ENCODE peak calls at places on chromosomes 2 and 18, in six cellular contexts. E, W, L, O, Z and U are unnamed samples.

GRCh38 chr18:6729247-6730091 is at the start of gene ARHGAP28:
- DNase-seq in E (peak), W (peak), L (peak), O (peak), Z (no peak), U (no peak)

GRCh38 chr2:238019962-238020361 is 40.8 kb upstream of the SCLY start:
- DNase-seq in E (no peak), W (no peak), L (no peak), O (no peak), Z (no peak), U (no peak)

GRCh38 chr2:80420530-80421208 is 116.1 kb upstream of the LRRTM1 start:
- DNase-seq in E (no peak), W (no peak), L (no peak), O (no peak), Z (no peak), U (no peak)

GRCh38 chr2:163044116-163044515 is 205.5 kb upstream of the KCNH7 start:
- DNase-seq in E (no peak), W (no peak), L (no peak), O (no peak), Z (no peak), U (no peak)

GRCh38 chr2:28346587-28346986 is 46.1 kb upstream of the FOSL2 start:
- DNase-seq in E (peak), W (peak), L (peak), O (no peak), Z (no peak), U (no peak)

GRCh38 chr2:226132632-226133215 is 666.9 kb downstream of the IRS1 start:
- DNase-seq in E (no peak), W (no peak), L (no peak), O (no peak), Z (no peak), U (no peak)

GRCh38 chr2:100674671-100675070 is 111.9 kb downstream of the PDCL3 start:
- DNase-seq in E (no peak), W (no peak), L (no peak), O (no peak), Z (no peak), U (no peak)

GRCh38 chr2:74534411-74534810 is 4.7 kb downstream of the HTRA2 start:
- DNase-seq in E (no peak), W (no peak), L (no peak), O (no peak), Z (no peak), U (no peak)

GRCh38 chr2:231975001-231975400 is 13.5 kb downstream of the DIS3L2 start:
- DNase-seq in E (no peak), W (no peak), L (no peak), O (no peak), Z (no peak), U (no peak)

GRCh38 chr2:98569197-98569793 is 39.0 kb downstream of the COA5 start:
- DNase-seq in E (no peak), W (no peak), L (peak), O (peak), Z (no peak), U (peak)

GRCh38 chr2:26587966-26588365 is 53.2 kb downstream of the CIB4 start:
- DNase-seq in E (no peak), W (no peak), L (no peak), O (no peak), Z (no peak), U (no peak)

GRCh38 chr2:153169567-153169966 is 309.0 kb downstream of the RPRM start:
- DNase-seq in E (no peak), W (no peak), L (no peak), O (no peak), Z (no peak), U (no peak)

GRCh38 chr2:8882094-8882493 is 44.7 kb upstream of the KIDINS220 start:
- DNase-seq in E (no peak), W (peak), L (peak), O (peak), Z (no peak), U (no peak)

GRCh38 chr2:1509271-1509995 is 96.2 kb downstream of the TPO start:
- DNase-seq in E (no peak), W (no peak), L (no peak), O (no peak), Z (no peak), U (no peak)

GRCh38 chr2:81981616-81982015 is 1677.1 kb upstream of the LRRTM1 start:
- DNase-seq in E (no peak), W (no peak), L (no peak), O (no peak), Z (no peak), U (no peak)

GRCh38 chr2:175690113-175690716 is 311.9 kb downstream of the LNPK start:
- DNase-seq in E (peak), W (peak), L (peak), O (peak), Z (peak), U (no peak)

GRCh38 chr18:9787716-9788115 is 79.6 kb downstream of the RAB31 start:
- DNase-seq in E (no peak), W (no peak), L (peak), O (no peak), Z (no peak), U (no peak)

GRCh38 chr18:35490894-35491688 is 6.7 kb downstream of the INO80C start:
- DNase-seq in E (no peak), W (no peak), L (peak), O (no peak), Z (no peak), U (no peak)
- TF ChIP-seq CTCF in E (no peak), W (no peak), L (no peak), O (no peak), Z (no peak), U (no peak)

DNA sequence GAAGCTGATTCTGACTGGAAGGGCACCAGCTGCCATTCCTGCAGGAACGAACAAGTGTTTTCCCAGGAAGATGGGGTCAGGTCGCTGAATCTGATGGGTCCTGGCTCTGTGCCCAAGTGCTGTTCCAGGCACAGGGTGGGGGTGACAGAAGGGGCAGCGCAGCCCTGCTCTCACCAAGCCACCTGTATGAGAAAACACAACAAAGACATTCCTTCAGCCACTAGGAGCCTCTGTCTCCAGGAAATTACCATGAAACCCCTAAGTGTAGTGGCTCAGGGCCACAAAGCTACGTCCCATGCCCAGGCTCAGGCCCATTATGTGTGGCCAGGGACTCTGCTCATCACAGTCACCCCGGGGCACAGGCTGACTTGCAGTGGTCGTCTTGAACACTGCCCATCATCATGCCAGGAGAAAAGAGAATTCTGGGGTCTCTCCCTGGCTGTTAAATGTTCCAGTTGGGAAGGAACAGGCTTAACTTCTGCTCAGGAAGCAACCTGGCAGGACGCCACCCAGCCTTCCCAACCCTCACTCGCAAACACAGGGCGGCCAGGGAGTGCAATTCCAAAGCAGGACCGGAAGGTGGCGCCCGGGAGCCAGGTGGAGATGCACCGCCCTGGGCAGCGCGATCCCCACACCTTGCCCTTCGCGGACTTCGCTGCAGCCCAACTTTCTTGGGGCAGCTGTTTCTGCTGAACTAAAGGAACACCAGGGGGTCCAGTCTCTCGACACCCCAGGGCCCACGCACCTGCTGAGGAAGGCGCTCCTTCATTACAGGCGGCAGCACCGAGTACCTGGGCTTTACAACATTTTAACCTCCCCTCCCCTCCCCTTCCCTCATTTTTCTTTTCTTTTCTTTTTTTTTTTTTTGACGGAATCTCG is 11.0 kb upstream of the SFTPB start:
- DNase-seq in E (no peak), W (peak), L (peak), O (peak), Z (no peak), U (peak)
- TF ChIP-seq CTCF in E (peak), W (peak), L (peak), O (peak), Z (peak), U (peak)

DNA sequence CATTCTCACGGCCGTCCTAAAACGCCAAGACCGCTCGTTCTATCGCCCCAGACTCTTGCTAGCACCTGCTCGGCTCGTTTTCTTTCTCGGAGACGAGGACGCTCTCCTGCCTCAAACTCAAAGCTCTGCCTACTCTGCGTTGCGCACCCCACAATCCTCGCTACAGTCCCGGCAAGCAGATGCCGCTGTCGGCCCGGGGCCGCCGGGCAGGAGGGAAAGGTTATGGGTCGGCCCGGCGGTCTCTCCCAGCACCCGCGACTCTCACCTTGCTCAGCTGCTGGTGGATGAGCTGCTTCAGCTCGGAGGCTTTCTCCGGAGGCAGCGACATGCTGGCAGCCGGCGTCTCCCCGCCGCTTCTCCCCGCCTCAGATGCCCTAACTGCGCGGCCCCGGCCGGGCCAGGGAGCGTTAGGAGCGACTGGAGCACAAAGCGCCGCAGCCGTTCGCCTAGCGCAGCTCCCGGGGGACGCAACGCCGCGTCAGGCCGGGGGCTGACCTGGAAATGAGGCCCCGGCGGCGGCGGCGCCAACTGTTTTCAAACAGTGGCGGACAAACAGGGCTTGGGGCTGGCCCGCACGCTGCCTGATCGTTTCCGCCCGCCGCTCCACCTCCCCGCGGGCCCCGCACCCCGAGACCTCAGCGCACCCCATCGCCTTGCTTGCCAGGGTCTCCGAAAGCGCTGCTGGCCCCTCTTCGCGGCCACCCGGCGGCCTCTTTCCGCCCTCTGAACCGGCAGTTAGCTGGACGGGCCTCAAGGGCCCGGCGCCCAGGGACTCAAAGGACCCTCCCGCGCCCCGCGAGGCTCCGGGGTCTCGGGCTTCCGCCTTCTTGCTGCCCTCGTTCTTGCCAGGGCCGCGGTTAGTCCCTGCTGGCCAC is at the start of the genes CEP76 and PSMG2:
- DNase-seq in E (peak), W (peak), L (peak), O (peak), Z (no peak), U (peak)
- TF ChIP-seq CTCF in E (peak), W (no peak), L (no peak), O (no peak), Z (no peak), U (no peak)

DNA sequence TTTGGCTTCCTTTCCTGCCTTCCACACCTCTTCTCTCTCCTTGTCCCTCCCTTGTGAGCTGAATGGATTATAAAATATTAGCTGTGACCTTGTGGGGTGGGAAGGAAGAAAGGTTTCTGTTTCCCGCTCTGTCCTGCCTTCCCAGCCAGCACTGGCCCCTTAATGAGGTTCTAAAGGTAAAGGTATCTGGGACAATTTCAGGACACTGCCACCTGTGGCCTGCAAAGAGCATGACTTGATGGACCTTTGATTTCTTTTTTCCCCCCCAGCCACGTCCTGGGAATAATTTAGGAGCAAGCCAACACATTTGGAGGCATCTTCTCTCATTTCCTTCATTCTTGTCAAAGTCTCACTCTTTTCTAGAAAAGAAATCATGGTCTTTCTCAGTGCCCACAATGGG is 246.7 kb upstream of the EPAS1 start:
- DNase-seq in E (no peak), W (no peak), L (no peak), O (no peak), Z (no peak), U (no peak)
- TF ChIP-seq CTCF in E (peak), W (peak), L (peak), O (peak), Z (peak), U (no peak)

GRCh38 chr2:137096187-137096586 is 330.8 kb downstream of the THSD7B start:
- DNase-seq in E (no peak), W (no peak), L (no peak), O (no peak), Z (no peak), U (no peak)

GRCh38 chr2:137091704-137092103 is 326.4 kb downstream of the THSD7B start:
- DNase-seq in E (no peak), W (no peak), L (peak), O (no peak), Z (no peak), U (no peak)

GRCh38 chr2:137093116-137093515 is 327.8 kb downstream of the THSD7B start:
- DNase-seq in E (no peak), W (no peak), L (no peak), O (no peak), Z (no peak), U (no peak)

GRCh38 chr2:137096693-137097092 is 331.3 kb downstream of the THSD7B start:
- DNase-seq in E (no peak), W (peak), L (no peak), O (no peak), Z (no peak), U (no peak)
- TF ChIP-seq CTCF in E (no peak), W (peak), L (no peak), O (no peak), Z (peak), U (no peak)

GRCh38 chr18:23640023-23640422 is 22.7 kb downstream of the ANKRD29 start:
- DNase-seq in E (no peak), W (no peak), L (no peak), O (no peak), Z (no peak), U (no peak)
- TF ChIP-seq CTCF in E (no peak), W (no peak), L (peak), O (no peak), Z (no peak), U (no peak)

GRCh38 chr2:149259136-149259535 is 71.3 kb upstream of the LYPD6 start:
- DNase-seq in E (no peak), W (no peak), L (no peak), O (no peak), Z (no peak), U (no peak)

GRCh38 chr2:149261672-149262071 is 68.7 kb upstream of the LYPD6 start:
- DNase-seq in E (no peak), W (no peak), L (no peak), O (no peak), Z (no peak), U (no peak)

DNA sequence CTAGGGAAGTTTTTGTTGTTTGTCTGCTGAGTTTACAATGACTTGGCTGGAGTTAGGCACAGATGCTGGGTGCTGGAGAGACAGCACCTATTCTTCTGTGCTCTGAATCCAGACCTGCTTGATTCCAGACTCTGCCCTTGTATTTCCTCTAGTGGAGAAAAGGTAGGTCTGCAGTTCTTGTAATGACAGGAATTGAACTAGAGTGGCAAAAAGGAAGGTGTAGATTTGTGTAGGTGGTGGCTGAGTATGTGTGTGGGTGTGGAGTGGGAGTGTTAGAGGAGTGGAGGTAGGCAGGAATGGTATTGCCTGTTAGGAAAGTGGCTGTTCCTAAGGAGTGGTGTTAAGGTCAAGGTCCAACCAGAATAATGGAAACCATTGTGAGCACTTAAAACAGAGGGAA is 71.9 kb upstream of the LYPD6 start:
- DNase-seq in E (no peak), W (no peak), L (no peak), O (no peak), Z (no peak), U (no peak)
- TF ChIP-seq CTCF in E (no peak), W (peak), L (no peak), O (peak), Z (no peak), U (no peak)

GRCh38 chr18:28015671-28016070 is 161.3 kb downstream of the CDH2 start:
- DNase-seq in E (no peak), W (no peak), L (no peak), O (no peak), Z (no peak), U (no peak)

GRCh38 chr18:28009589-28009988 is 167.3 kb downstream of the CDH2 start:
- DNase-seq in E (no peak), W (no peak), L (no peak), O (no peak), Z (no peak), U (no peak)

GRCh38 chr18:28007841-28008240 is 169.1 kb downstream of the CDH2 start:
- DNase-seq in E (no peak), W (peak), L (peak), O (no peak), Z (no peak), U (no peak)

GRCh38 chr18:28018361-28018760 is 158.6 kb downstream of the CDH2 start:
- DNase-seq in E (no peak), W (peak), L (no peak), O (no peak), Z (no peak), U (no peak)

DNA sequence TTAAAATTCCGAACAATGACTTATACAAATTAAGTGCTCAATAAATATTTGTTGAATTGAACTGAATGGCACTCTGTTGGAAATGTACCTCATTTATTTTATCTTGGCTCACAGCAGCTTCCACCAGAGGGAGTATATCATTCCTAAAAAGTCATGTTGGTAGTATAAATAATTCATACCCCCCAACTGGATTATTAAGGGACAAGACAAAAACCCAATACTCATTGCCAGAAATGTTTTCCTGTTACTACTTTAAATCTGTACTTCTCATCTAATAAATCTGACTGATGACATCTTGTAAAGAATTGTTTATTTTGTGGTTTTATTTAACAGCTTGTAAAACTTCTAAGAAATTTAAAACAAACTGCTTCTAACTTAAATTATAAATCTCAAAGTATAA is 163.9 kb downstream of the CDH2 start:
- DNase-seq in E (no peak), W (no peak), L (peak), O (no peak), Z (no peak), U (no peak)
- TF ChIP-seq CTCF in E (peak), W (peak), L (peak), O (peak), Z (peak), U (no peak)

GRCh38 chr18:5068856-5069255 is 128.2 kb downstream of the AKAIN1 start:
- DNase-seq in E (no peak), W (no peak), L (no peak), O (no peak), Z (no peak), U (no peak)

GRCh38 chr18:5075297-5075696 is 121.8 kb downstream of the AKAIN1 start:
- DNase-seq in E (no peak), W (no peak), L (no peak), O (no peak), Z (no peak), U (no peak)

DNA sequence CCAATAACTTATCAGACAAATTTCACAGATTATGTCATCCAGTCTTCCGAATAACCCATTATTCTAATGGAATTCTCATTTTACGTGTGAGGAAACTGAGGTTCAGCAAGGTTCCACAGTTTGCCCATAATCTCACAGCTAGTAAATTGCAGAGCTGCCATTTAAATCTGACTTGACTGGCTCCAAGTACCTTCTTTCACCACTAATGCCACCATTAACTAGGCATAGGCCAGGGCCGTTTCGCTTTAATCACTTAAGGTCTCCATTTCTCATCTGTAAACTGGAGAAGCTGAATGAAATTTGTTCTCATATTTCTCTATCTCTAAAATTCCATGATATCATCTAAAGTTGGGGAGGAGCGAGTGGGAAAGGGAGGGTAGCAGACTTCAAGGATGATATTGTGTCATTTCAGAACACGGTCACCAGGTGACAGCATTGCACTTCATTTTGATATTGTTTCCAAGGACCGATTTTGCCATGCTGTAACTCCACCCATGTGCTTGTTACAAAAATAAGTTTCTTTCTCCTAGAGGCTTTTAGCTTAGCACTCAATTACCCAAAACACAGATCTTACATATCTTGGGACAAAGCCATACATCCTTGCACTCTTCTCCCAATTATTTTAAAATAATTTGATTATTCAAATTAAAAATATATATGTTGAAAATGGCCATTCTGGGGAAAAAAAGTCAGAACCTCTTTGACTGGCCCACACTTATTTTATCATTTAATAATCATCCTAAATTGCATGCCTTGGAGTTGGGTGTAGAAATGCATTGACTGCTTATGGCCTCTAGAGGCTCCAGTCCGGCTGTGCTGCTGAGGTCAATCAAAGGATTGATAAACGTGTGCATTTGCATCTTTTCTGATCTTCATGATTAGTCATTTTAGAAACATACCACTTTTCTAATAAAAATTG is 123.8 kb downstream of the AKAIN1 start:
- DNase-seq in E (no peak), W (peak), L (peak), O (peak), Z (peak), U (no peak)
- TF ChIP-seq CTCF in E (peak), W (peak), L (peak), O (peak), Z (peak), U (no peak)